ENCODE peak calls at places on chromosomes 5 and 9, in four cellular contexts. C is B cell; Z is CD4-positive, alpha-beta T cell; B is OCI-LY7. R is an unnamed sample.

GRCh38 chr5:27830551-27830950 is 792.2 kb upstream of the CDH9 start:
- DNase-seq in B (no peak), C (no peak), Z (no peak), R (no peak)

GRCh38 chr5:97425511-97425910 is 242.5 kb upstream of the RIOK2 start:
- DNase-seq in B (no peak), Z (no peak), C (no peak), R (no peak)

GRCh38 chr5:87844449-87844848 is 424.2 kb downstream of the TMEM161B start:
- DNase-seq in B (no peak), Z (no peak), C (no peak), R (no peak)

GRCh38 chr5:88743231-88743879 is 139.6 kb downstream of the MEF2C start:
- DNase-seq in Z (no peak), C (no peak), B (no peak), R (no peak)

GRCh38 chr5:160922311-160922710 is 70.3 kb upstream of the ATP10B start:
- DNase-seq in C (no peak), B (no peak), Z (no peak), R (no peak)

GRCh38 chr5:92758552-92758951 is 822.5 kb downstream of the NR2F1-AS1 start:
- DNase-seq in C (no peak), B (no peak), Z (no peak), R (no peak)

GRCh38 chr5:173885481-173886010 is 2.6 kb upstream of the CPEB4 start:
- DNase-seq in Z (no peak), C (peak; percentile 49), B (no peak), R (no peak)

GRCh38 chr5:80150731-80151130 is 105.1 kb downstream of the SERINC5 start:
- DNase-seq in C (no peak), B (no peak), Z (no peak), R (no peak)

GRCh38 chr9:2489838-2490314 is 131.7 kb upstream of the VLDLR start:
- DNase-seq in B (no peak), Z (no peak), C (no peak), R (no peak)

GRCh38 chr5:175696139-175696854 is 38.4 kb downstream of the HRH2 start:
- DNase-seq in Z (peak; percentile 62), B (peak; percentile 44), C (peak; percentile 4), R (no peak)

GRCh38 chr9:124256517-124257069 is 1.2 kb upstream of the NEK6 start:
- DNase-seq in B (peak; percentile 85), C (no peak), Z (no peak), R (no peak)

GRCh38 chr9:85264695-85265094 is 477.1 kb downstream of the AGTPBP1 start:
- DNase-seq in C (no peak), B (no peak), Z (no peak), R (no peak)

GRCh38 chr5:37494756-37495155 is 115.6 kb downstream of the WDR70 start:
- DNase-seq in C (no peak), Z (no peak), B (no peak), R (no peak)

GRCh38 chr9:129823163-129823933 is 588 bp downstream of the TOR1A start:
- DNase-seq in C (no peak), Z (no peak), B (peak; percentile 48), R (no peak)

GRCh38 chr5:98464737-98465330 is 308.6 kb upstream of the RGMB start:
- DNase-seq in C (peak; percentile 4), Z (no peak), B (peak; percentile 38), R (no peak)

GRCh38 chr5:127960126-127960744 is 123.3 kb upstream of the SLC12A2 start:
- DNase-seq in B (no peak), Z (no peak), C (no peak), R (no peak)

GRCh38 chr9:112546149-112547012 is 59.8 kb downstream of the KIAA1958 start:
- DNase-seq in C (no peak), Z (no peak), B (no peak), R (no peak)

GRCh38 chr5:39209924-39210323 is 9.4 kb downstream of the FYB1 start:
- DNase-seq in B (no peak), Z (peak; percentile 74), C (peak; percentile 20), R (no peak)

GRCh38 chr9:38068616-38068865 is 486 bp downstream of the SHB start:
- DNase-seq in Z (peak; percentile 28), C (peak; percentile 67), B (peak; percentile 30), R (peak; percentile 70)

GRCh38 chr9:37102476-37102875 is 17.9 kb upstream of the ZCCHC7 start:
- DNase-seq in C (no peak), Z (no peak), B (no peak), R (no peak)

GRCh38 chr9:111050819-111051218 is 12.5 kb upstream of the LPAR1 start:
- DNase-seq in C (no peak), Z (no peak), B (no peak), R (no peak)

GRCh38 chr9:14775917-14776316 is 53.4 kb upstream of the CER1 start:
- DNase-seq in B (no peak), C (no peak), Z (no peak), R (no peak)

GRCh38 chr9:85524531-85524930 is 217.2 kb downstream of the AGTPBP1 start:
- DNase-seq in B (no peak), Z (no peak), C (no peak), R (no peak)

GRCh38 chr9:103574056-103574455 is 520.1 kb upstream of the SMC2 start:
- DNase-seq in Z (no peak), C (no peak), B (no peak), R (no peak)

GRCh38 chr5:91787718-91788117 is 404.6 kb upstream of the ARRDC3 start:
- DNase-seq in B (no peak), Z (no peak), C (no peak), R (no peak)

GRCh38 chr9:133141833-133142594 is 21.0 kb upstream of the RALGDS start:
- DNase-seq in B (no peak), C (peak; percentile 57), Z (peak; percentile 78), R (no peak)

GRCh38 chr5:124341066-124341943 is 405.1 kb downstream of the ZNF608 start:
- DNase-seq in C (no peak), Z (no peak), B (no peak), R (no peak)

GRCh38 chr5:80620206-80620605 is 34.2 kb upstream of the MSH3 start:
- DNase-seq in C (no peak), Z (no peak), B (no peak), R (no peak)

GRCh38 chr5:172943283-172943841 is 15.9 kb upstream of the RPL26L1 start:
- DNase-seq in C (no peak), Z (no peak), B (no peak), R (peak; percentile 50)

GRCh38 chr9:129445794-129446306 is 175.1 kb downstream of the C9orf50 start:
- DNase-seq in Z (no peak), C (no peak), B (no peak), R (no peak)

GRCh38 chr9:86652696-86653095 is 294.6 kb downstream of the GAS1 start:
- DNase-seq in Z (no peak), C (no peak), B (no peak), R (no peak)

GRCh38 chr9:130892503-130893249 is 3.9 kb downstream of the QRFP start:
- DNase-seq in B (no peak), C (no peak), Z (no peak), R (no peak)

GRCh38 chr5:110362252-110362651 is 364.2 kb downstream of the TMEM232 start:
- DNase-seq in Z (no peak), B (no peak), C (no peak), R (no peak)

GRCh38 chr9:121613009-121613766 is 38.2 kb upstream of the DAB2IP start:
- DNase-seq in B (peak; percentile 31), Z (no peak), C (no peak), R (no peak)

GRCh38 chr9:121607434-121608248 is 43.8 kb upstream of the DAB2IP start:
- DNase-seq in B (no peak), Z (no peak), C (no peak), R (no peak)

GRCh38 chr9:121612511-121612998 is 38.9 kb upstream of the DAB2IP start:
- DNase-seq in B (no peak), Z (no peak), C (no peak), R (no peak)

GRCh38 chr9:121610638-121610953 is 40.8 kb upstream of the DAB2IP start:
- DNase-seq in C (no peak), B (no peak), Z (no peak), R (no peak)

DNA sequence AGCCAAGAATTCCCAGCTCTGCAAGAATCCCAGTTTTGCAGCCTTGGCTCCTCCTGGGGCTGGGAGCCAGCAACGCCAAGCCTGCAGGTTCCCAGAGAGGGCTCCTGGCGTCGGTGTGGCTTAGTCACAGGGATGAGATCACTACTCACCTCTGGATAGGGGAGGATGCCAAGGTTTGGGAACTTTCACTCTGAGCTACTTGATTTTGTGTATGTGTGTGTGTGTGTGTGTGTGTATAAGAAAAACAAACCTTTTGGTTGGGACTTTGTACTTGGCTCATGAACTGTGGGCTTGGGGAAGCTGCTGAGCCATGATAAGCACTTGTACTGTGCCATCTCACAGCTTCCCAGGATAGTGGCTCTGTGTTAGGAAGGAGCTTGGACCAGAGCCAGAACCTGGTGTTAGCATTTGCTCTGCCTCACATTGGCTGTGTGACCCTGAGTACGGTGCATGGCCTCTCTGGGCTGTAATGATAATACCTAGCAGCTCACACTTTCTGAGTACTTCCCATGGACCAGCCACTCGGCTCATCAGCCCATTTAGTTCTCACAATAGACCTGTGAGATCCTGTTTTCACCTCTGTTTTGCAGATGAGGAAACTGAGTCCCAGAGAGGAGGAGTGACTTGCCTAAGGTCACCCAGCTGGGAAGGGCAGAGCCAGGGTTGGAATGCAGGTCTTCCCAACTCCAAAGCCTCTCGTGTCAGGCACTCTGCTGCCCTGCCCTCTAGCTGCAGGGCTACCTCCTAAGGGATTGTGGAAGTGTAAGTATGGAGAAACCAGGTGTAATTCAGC is 41.4 kb upstream of the DAB2IP start:
- DNase-seq in Z (no peak), B (no peak), C (no peak), R (no peak)
- TF ChIP-seq CTCF in Z (no peak), B (no peak), C (no peak), R (no peak)

GRCh38 chr5:159642379-159642778 is 273.9 kb upstream of the ADRA1B start:
- DNase-seq in B (no peak), C (no peak), Z (no peak), R (no peak)
- TF ChIP-seq CTCF in B (peak; percentile 28), C (no peak), Z (no peak), R (peak; percentile 13)

GRCh38 chr9:107489144-107489673 is 360 bp downstream of the KLF4 start:
- DNase-seq in Z (no peak), C (no peak), B (no peak), R (peak; percentile 47)
- TF ChIP-seq CTCF in Z (no peak), C (no peak), B (no peak), R (no peak)

GRCh38 chr5:77015938-77016569 is 14.2 kb upstream of the AGGF1 start:
- DNase-seq in B (peak; percentile 77), C (peak; percentile 11), Z (no peak), R (no peak)
- TF ChIP-seq CTCF in B (peak; percentile 81), C (no peak), Z (no peak), R (peak; percentile 42)

DNA sequence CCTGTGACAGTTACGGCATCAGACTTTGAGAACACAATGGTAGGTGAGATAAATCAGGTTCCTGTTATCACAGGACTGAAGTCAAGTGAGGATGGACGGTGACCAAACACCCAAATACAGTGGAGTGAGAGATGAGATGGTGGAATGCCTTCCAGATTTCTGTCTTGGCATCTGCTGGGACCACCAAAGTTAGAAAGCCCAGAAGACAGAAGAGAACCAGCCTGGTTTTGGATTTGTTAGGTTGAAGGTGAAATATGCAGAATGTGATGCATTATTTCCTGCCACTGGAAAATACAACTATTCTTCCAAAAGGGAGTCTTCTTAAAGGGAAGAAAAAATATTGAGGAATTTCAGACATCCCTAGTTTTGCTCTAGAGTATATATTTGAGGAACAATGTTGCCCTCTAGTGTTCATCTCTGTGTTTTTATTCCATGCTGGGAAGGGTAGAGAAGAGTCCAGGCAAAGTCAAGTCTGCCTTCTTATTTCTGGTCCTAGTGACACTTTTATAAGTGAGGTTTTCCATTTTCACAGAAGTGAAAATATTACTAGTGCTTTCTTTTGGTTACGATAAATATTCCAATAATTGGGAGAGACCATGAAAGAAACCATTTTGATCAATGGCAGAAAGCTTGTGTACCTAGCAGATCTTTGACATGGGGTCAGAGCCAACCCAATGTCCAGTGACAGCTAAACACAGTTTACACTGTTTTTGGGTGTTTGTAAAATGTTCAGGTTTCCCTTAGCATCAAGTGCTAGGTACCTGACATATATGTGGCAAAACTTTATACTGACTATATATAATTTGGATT is 142.3 kb upstream of the ANKH start:
- DNase-seq in C (peak; percentile 46), B (peak; percentile 46), Z (no peak), R (no peak)
- TF ChIP-seq CTCF in C (peak; percentile 76), B (peak; percentile 90), Z (peak; percentile 85), R (peak; percentile 69)

R was measured in mesothelial cell of epicardium.